ENCODE peak calls at places on chromosome 13, in ten cellular contexts. A is IMR-90, F is transverse colon, B is brain microvascular endothelial cell, Q is GM23338, I is endodermal cell, D is stomach, N is fibroblast of lung, T is fibroblast of pulmonary artery, J is NB4. W is an unnamed sample.

GRCh38 chr13:27161980-27162379 is 9.6 kb downstream of the USP12 start:
- DNase-seq in A (peak; percentile 35), J (no peak), F (no peak), N (peak; percentile 25), I (no peak), Q (no peak), D (no peak), B (no peak), T (no peak), W (no peak)

GRCh38 chr13:113655358-113656014 is 2.5 kb downstream of the ATP4B start:
- DNase-seq in I (peak; percentile 40), A (no peak), T (no peak), D (peak; percentile 10), N (no peak), Q (no peak), J (no peak), F (no peak), B (no peak), W (no peak)

GRCh38 chr13:113527272-113527958 is 36.9 kb upstream of the DCUN1D2 start:
- DNase-seq in T (no peak), J (peak; percentile 50), I (no peak), Q (no peak), A (no peak), F (no peak), N (no peak), D (peak; percentile 8), B (no peak), W (no peak)

GRCh38 chr13:82062772-82063171 is 1721.8 kb upstream of the SPRY2 start:
- DNase-seq in J (no peak), A (no peak), T (peak; percentile 1), N (no peak), D (no peak), I (no peak), Q (no peak), B (no peak), F (no peak), W (no peak)

GRCh38 chr13:37618554-37618953 is 20.0 kb upstream of the POSTN start:
- DNase-seq in Q (no peak), B (peak; percentile 45), J (no peak), D (no peak), I (no peak), F (no peak), T (peak; percentile 84), A (peak; percentile 84), N (peak; percentile 71), W (peak; percentile 75)

GRCh38 chr13:101522607-101523006 is 70.1 kb downstream of the ITGBL1 start:
- DNase-seq in F (no peak), N (no peak), D (no peak), I (no peak), J (no peak), B (no peak), A (no peak), Q (no peak), T (no peak), W (no peak)

GRCh38 chr13:101916108-101916757 is 463.8 kb downstream of the ITGBL1 start:
- DNase-seq in A (no peak), I (peak; percentile 91), D (no peak), Q (peak; percentile 81), T (peak; percentile 2), J (no peak), B (peak; percentile 4), N (peak; percentile 19), F (no peak), W (no peak)

GRCh38 chr13:21458457-21458815 is 667 bp downstream of the ZDHHC20 start:
- DNase-seq in F (peak; percentile 68), D (peak; percentile 71), J (peak; percentile 58), A (no peak), I (peak; percentile 87), Q (peak; percentile 78), T (no peak), N (no peak), B (no peak), W (no peak)

GRCh38 chr13:26476111-26476743 is 81.3 kb upstream of the WASF3 start:
- DNase-seq in D (no peak), I (peak; percentile 88), Q (peak; percentile 68), F (no peak), T (peak; percentile 32), A (peak; percentile 50), B (peak; percentile 38), J (no peak), N (peak; percentile 14), W (no peak)

GRCh38 chr13:48319458-48320395 is 16.2 kb downstream of the RB1 start:
- DNase-seq in B (no peak), N (no peak), J (no peak), A (no peak), D (no peak), I (no peak), Q (no peak), F (no peak), T (no peak), W (no peak)

GRCh38 chr13:93767231-93767916 is 540.8 kb downstream of the GPC6 start:
- DNase-seq in N (no peak), B (no peak), F (no peak), Q (no peak), I (no peak), D (no peak), J (no peak), T (no peak), A (peak; percentile 42), W (no peak)

GRCh38 chr13:45219938-45220375 is 19.1 kb upstream of the KCTD4 start:
- DNase-seq in F (no peak), Q (peak; percentile 33), B (peak; percentile 39), I (no peak), N (peak; percentile 42), A (peak; percentile 44), T (peak; percentile 68), J (peak; percentile 55), D (no peak), W (no peak)

GRCh38 chr13:62629618-62630017 is 1214.0 kb upstream of the PCDH20 start:
- DNase-seq in D (peak; percentile 68), I (no peak), N (no peak), Q (no peak), J (no peak), F (no peak), B (no peak), A (no peak), T (no peak), W (no peak)

GRCh38 chr13:62631124-62631523 is 1215.5 kb upstream of the PCDH20 start:
- DNase-seq in Q (no peak), T (no peak), F (no peak), J (no peak), A (no peak), I (no peak), B (no peak), N (no peak), D (no peak), W (no peak)

GRCh38 chr13:62625214-62625613 is 1209.6 kb upstream of the PCDH20 start:
- DNase-seq in J (no peak), I (no peak), D (no peak), T (no peak), Q (no peak), F (no peak), B (no peak), N (no peak), A (no peak), W (no peak)

GRCh38 chr13:62627226-62627625 is 1211.6 kb upstream of the PCDH20 start:
- DNase-seq in Q (no peak), B (no peak), N (no peak), D (no peak), I (no peak), F (no peak), A (no peak), J (no peak), T (no peak), W (no peak)

DNA sequence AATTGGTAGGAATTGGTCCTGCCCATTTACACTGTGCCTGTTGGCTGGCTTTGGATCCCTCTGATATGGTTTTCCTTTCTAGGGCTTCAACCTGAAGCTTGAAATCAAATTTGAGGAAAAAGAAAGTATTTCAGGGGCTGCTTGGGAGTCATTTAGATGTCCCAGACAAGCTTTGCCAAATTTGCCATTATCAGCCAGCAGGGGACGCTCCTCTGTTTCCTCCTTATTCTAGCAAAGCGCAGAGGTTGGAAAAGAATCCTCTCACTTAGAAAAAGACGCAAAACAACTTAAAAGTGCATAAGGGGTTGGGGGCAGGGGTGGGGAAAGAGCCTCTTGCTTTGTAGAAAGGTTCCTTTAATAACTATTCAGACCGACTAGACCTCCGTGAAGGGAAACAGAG is 1211.1 kb upstream of the PCDH20 start:
- DNase-seq in B (no peak), J (peak; percentile 20), F (no peak), A (no peak), T (no peak), Q (peak; percentile 83), D (no peak), N (no peak), I (peak; percentile 87), W (no peak)
- TF ChIP-seq CTCF in B (peak; percentile 47), J (peak; percentile 57), F (no peak), A (peak; percentile 16), T (no peak), Q (peak; percentile 80), D (no peak), N (no peak), I (peak; percentile 80), W (no peak)

DNA sequence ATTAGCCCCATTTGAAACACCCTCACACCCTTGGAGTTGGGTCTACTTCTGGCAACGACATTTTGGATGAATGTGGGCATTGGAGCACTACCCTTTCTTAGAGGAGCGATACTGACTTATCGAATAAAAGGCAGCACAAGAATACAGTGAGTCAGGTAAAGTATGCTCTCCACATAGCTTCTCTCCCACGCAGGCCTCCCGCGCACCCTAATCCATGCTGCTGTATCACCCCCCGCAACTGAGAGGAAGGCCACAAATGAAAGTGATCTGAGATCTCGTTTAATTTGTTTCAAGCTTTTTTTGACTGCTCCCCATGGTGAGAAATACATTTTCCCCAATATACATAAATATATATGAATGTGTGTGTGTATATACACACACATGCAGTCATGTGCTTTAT is 25.4 kb upstream of the AKAP11 start:
- DNase-seq in J (no peak), N (no peak), T (no peak), D (no peak), A (no peak), F (no peak), I (no peak), Q (no peak), B (no peak), W (no peak)
- H3K4me3 ChIP-seq in J (no peak overlapping the region), N (no peak overlapping the region), T (no peak overlapping the region), D (no peak overlapping the region), A (no peak overlapping the region), F (no peak overlapping the region), I (no peak overlapping the region), Q (no peak overlapping the region), B (no peak overlapping the region), W (no peak overlapping the region)

DNA sequence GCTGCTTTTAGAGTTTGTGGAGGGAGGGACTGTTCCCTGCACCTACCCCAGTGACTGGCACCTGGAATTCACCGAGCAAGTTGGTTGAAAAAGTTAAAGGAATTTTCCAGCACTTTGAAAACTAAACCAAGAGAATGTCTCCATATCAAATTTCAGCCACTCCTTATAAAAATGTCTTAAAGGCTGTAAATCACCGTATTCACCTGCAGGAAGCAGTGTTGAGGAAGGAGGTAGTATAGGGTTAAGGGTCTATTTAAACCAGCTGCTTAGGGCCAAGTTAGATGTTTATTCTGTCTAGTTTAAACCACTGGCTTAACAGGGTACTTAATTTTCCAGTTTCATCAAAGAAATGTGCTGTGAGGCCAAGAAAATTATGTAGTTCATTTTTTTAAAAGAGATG is 3.8 kb upstream of the RAB20 start:
- DNase-seq in T (no peak), A (no peak), Q (peak; percentile 74), N (no peak), J (no peak), F (no peak), B (no peak), D (no peak), I (peak; percentile 39), W (no peak)
- TF ChIP-seq CTCF in T (peak; percentile 3), A (peak; percentile 2), Q (peak; percentile 41), N (no peak), J (no peak), F (no peak), B (no peak), D (no peak), I (peak; percentile 62), W (no peak)

GRCh38 chr13:51222510-51223283 is 499 bp downstream of the FAM124A start:
- DNase-seq in B (no peak), T (no peak), A (no peak), N (no peak), Q (peak; percentile 59), J (peak; percentile 26), F (no peak), I (peak; percentile 82), D (no peak), W (no peak)
- H3K4me3 ChIP-seq in B (peak overlapping the region; percentile 54), T (peak overlapping the region; percentile 57), A (peak overlapping the region; percentile 27), N (peak overlapping the region; percentile 75), Q (peak overlapping the region; percentile 78), J (peak overlapping the region; percentile 46), F (peak overlapping the region; percentile 48), I (peak overlapping the region; percentile 92), D (peak overlapping the region; percentile 85), W (peak overlapping the region; percentile 35)

W was measured in BJ.